ENCODE peak calls at places on chromosomes 12 and 14, in five cellular contexts. One of them, this sample, is unnamed.

GRCh38 chr12:132429932-132430643 is 59.9 kb upstream of the FBRSL1 start:
- DNase-seq in breast epithelium: no peak
- DNase-seq in right atrium auricular region: no peak
- DNase-seq in heart right ventricle: no peak
- DNase-seq in MM.1S: peak; percentile 31
- DNase-seq in this sample: no peak

GRCh38 chr14:106790189-106791036 is 1264.0 kb downstream of the TMEM121 start:
- DNase-seq in right atrium auricular region: no peak
- DNase-seq in heart right ventricle: peak; percentile 57
- DNase-seq in breast epithelium: peak; percentile 22
- DNase-seq in MM.1S: peak; percentile 71
- DNase-seq in this sample: peak; percentile 45

GRCh38 chr12:118884226-118884625 is 97.1 kb upstream of the SRRM4 start:
- DNase-seq in breast epithelium: no peak
- DNase-seq in right atrium auricular region: no peak
- DNase-seq in heart right ventricle: no peak
- DNase-seq in MM.1S: no peak
- DNase-seq in this sample: no peak

GRCh38 chr12:84572186-84572585 is 340.4 kb downstream of the SLC6A15 start:
- DNase-seq in MM.1S: no peak
- DNase-seq in right atrium auricular region: no peak
- DNase-seq in heart right ventricle: no peak
- DNase-seq in breast epithelium: no peak
- DNase-seq in this sample: no peak

GRCh38 chr14:76212242-76212641 is 60.5 kb downstream of the GPATCH2L start:
- DNase-seq in heart right ventricle: no peak
- DNase-seq in breast epithelium: no peak
- DNase-seq in right atrium auricular region: no peak
- DNase-seq in MM.1S: no peak
- DNase-seq in this sample: no peak

GRCh38 chr12:71636704-71637115 is 26.9 kb downstream of the ZFC3H1 start:
- DNase-seq in MM.1S: peak; percentile 76
- DNase-seq in heart right ventricle: no peak
- DNase-seq in right atrium auricular region: no peak
- DNase-seq in breast epithelium: no peak
- DNase-seq in this sample: no peak

GRCh38 chr14:23242076-23242475 is 4.3 kb downstream of the RNF212B start:
- DNase-seq in MM.1S: no peak
- DNase-seq in right atrium auricular region: no peak
- DNase-seq in breast epithelium: no peak
- DNase-seq in heart right ventricle: no peak
- DNase-seq in this sample: no peak

GRCh38 chr12:93325855-93326254 is 51.9 kb upstream of the NUDT4 start:
- DNase-seq in heart right ventricle: no peak
- DNase-seq in right atrium auricular region: no peak
- DNase-seq in MM.1S: no peak
- DNase-seq in breast epithelium: no peak
- DNase-seq in this sample: no peak

GRCh38 chr12:20105938-20106337 is 262.4 kb upstream of the PDE3A start:
- DNase-seq in breast epithelium: no peak
- DNase-seq in MM.1S: no peak
- DNase-seq in heart right ventricle: no peak
- DNase-seq in right atrium auricular region: no peak
- DNase-seq in this sample: no peak

GRCh38 chr12:32896438-32897275 is at the start of gene PKP2:
- DNase-seq in heart right ventricle: peak; percentile 68
- DNase-seq in MM.1S: peak; percentile 91
- DNase-seq in right atrium auricular region: no peak
- DNase-seq in breast epithelium: peak; percentile 82
- DNase-seq in this sample: no peak

GRCh38 chr14:94366146-94366887 is 22.1 kb downstream of the SERPINA1 start:
- DNase-seq in breast epithelium: no peak
- DNase-seq in right atrium auricular region: no peak
- DNase-seq in MM.1S: no peak
- DNase-seq in heart right ventricle: no peak
- DNase-seq in this sample: no peak

GRCh38 chr12:53963434-53964314 is 9.0 kb downstream of the HOXC12 start:
- DNase-seq in right atrium auricular region: no peak
- DNase-seq in breast epithelium: no peak
- DNase-seq in heart right ventricle: no peak
- DNase-seq in MM.1S: no peak
- DNase-seq in this sample: peak; percentile 60

GRCh38 chr12:56683-57346 is 9.8 kb upstream of the IQSEC3 start:
- DNase-seq in MM.1S: no peak
- DNase-seq in breast epithelium: no peak
- DNase-seq in heart right ventricle: no peak
- DNase-seq in right atrium auricular region: no peak
- DNase-seq in this sample: no peak

GRCh38 chr14:99356031-99356430 is 84.0 kb upstream of the BCL11B start:
- DNase-seq in heart right ventricle: no peak
- DNase-seq in MM.1S: no peak
- DNase-seq in breast epithelium: peak; percentile 12
- DNase-seq in right atrium auricular region: no peak
- DNase-seq in this sample: no peak

GRCh38 chr12:57451233-57451778 is 3.8 kb upstream of the INHBE start:
- DNase-seq in MM.1S: no peak
- DNase-seq in right atrium auricular region: no peak
- DNase-seq in breast epithelium: no peak
- DNase-seq in heart right ventricle: no peak
- DNase-seq in this sample: no peak

GRCh38 chr14:64875350-64875749 is 4.4 kb downstream of the SPTB start:
- DNase-seq in right atrium auricular region: no peak
- DNase-seq in MM.1S: no peak
- DNase-seq in heart right ventricle: no peak
- DNase-seq in breast epithelium: no peak
- DNase-seq in this sample: no peak

GRCh38 chr12:113086249-113087164 is 30.0 kb downstream of the DTX1 start:
- DNase-seq in right atrium auricular region: no peak
- DNase-seq in breast epithelium: no peak
- DNase-seq in MM.1S: no peak
- DNase-seq in heart right ventricle: no peak
- DNase-seq in this sample: no peak

DNA sequence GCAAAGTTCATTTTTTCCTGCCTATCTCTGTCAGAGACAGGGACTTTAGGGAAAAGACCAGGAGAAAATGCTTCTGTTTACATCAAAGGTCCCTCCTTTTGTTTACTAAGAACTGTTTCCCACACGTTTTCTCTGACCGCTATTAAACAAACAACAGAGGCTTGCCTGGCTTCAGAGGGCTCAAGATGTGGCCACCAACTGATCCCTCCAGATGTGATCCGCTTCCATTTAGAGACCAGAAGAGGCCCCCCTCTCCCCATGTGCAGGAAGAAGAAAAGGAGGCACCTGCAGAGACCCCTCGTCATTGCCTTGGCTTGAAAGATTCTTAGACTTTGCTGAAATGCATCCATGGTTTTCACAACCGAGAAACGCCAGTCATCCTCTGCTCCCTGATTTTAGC is 217.9 kb upstream of the PWP1 start:
- DNase-seq in right atrium auricular region: no peak
- DNase-seq in MM.1S: no peak
- DNase-seq in heart right ventricle: no peak
- DNase-seq in breast epithelium: no peak
- DNase-seq in this sample: no peak
- H3K4me3 ChIP-seq in right atrium auricular region: no peak overlapping the region
- H3K4me3 ChIP-seq in MM.1S: no peak overlapping the region
- H3K4me3 ChIP-seq in heart right ventricle: no peak overlapping the region
- H3K4me3 ChIP-seq in breast epithelium: no peak overlapping the region
- H3K4me3 ChIP-seq in this sample: no peak overlapping the region

DNA sequence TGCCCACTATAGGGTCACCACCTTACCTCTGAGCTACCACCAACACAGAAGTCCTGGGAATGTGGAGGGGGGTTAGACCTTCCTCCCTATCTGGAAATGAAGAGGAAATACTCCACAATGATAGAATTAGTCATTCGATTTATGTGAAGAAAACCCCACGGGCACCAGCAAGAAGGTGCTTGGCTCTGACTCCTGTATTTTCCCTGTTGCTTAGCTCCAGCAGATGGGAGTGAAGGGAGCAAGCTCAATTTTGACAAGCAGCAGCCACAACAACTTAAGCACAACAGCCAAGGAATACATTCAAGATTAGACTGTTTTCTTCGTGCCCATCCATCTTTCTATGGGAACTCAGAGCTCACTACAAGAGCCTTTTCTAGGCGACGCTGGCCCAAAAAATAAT is 191.7 kb downstream of the SPTSSA start:
- DNase-seq in heart right ventricle: no peak
- DNase-seq in right atrium auricular region: no peak
- DNase-seq in breast epithelium: no peak
- DNase-seq in MM.1S: no peak
- DNase-seq in this sample: no peak
- TF ChIP-seq CTCF in heart right ventricle: no peak
- TF ChIP-seq CTCF in right atrium auricular region: no peak
- TF ChIP-seq CTCF in breast epithelium: no peak
- TF ChIP-seq CTCF in MM.1S: no peak
- TF ChIP-seq CTCF in this sample: no peak

GRCh38 chr12:62787023-62787422 is 147.9 kb downstream of the PPM1H start:
- DNase-seq in MM.1S: no peak
- DNase-seq in right atrium auricular region: no peak
- DNase-seq in heart right ventricle: no peak
- DNase-seq in breast epithelium: no peak
- DNase-seq in this sample: no peak
- H3K4me1 ChIP-seq in MM.1S: peaks cover 6% of the 10 kb centered on the region
- H3K4me1 ChIP-seq in right atrium auricular region: no peaks in the 10 kb centered on the region
- H3K4me1 ChIP-seq in heart right ventricle: peaks cover 20% of the 10 kb centered on the region
- H3K4me1 ChIP-seq in breast epithelium: no peaks in the 10 kb centered on the region
- H3K4me1 ChIP-seq in this sample: peaks cover 7% of the 10 kb centered on the region

GRCh38 chr12:64083285-64084210 is 138.5 kb downstream of the KICS2 start:
- DNase-seq in MM.1S: no peak
- DNase-seq in breast epithelium: peak; percentile 68
- DNase-seq in right atrium auricular region: peak; percentile 85
- DNase-seq in heart right ventricle: peak; percentile 28
- DNase-seq in this sample: peak; percentile 89
- H3K4me3 ChIP-seq in MM.1S: no peak overlapping the region
- H3K4me3 ChIP-seq in breast epithelium: no peak overlapping the region
- H3K4me3 ChIP-seq in right atrium auricular region: no peak overlapping the region
- H3K4me3 ChIP-seq in heart right ventricle: no peak overlapping the region
- H3K4me3 ChIP-seq in this sample: no peak overlapping the region

This sample was measured in tibial artery.